ENCODE peak calls at places on chromosomes 1 and 21, in ten cellular contexts. H, V, Y, J, I, F, S, D, L and W are unnamed samples.

GRCh38 chr1:21337931-21338567 is 47.8 kb upstream of the ECE1 start:
- DNase-seq in H (no peak), V (peak), Y (no peak), J (peak), I (no peak), F (peak), S (peak), D (peak), L (peak), W (peak)

GRCh38 chr1:72397786-72398185 is 115.4 kb upstream of the NEGR1 start:
- DNase-seq in H (no peak), V (peak), Y (no peak), J (no peak), I (no peak), F (no peak), S (peak), D (no peak), L (no peak), W (peak)

GRCh38 chr21:36854391-36854790 is 112.1 kb downstream of the HLCS start:
- DNase-seq in H (no peak), V (peak), Y (no peak), J (no peak), I (no peak), F (no peak), S (peak), D (no peak), L (no peak), W (peak)

GRCh38 chr21:28419110-28419509 is 573.6 kb downstream of the LTN1 start:
- DNase-seq in H (no peak), V (peak), Y (no peak), J (no peak), I (no peak), F (no peak), S (peak), D (no peak), L (no peak), W (peak)

GRCh38 chr1:13723810-13724209 is 23.8 kb downstream of the PRDM2 start:
- DNase-seq in H (no peak), V (peak), Y (no peak), J (no peak), I (no peak), F (no peak), S (peak), D (no peak), L (peak), W (peak)

GRCh38 chr1:113916974-113917373 is 11.8 kb downstream of the DCLRE1B start:
- DNase-seq in H (no peak), V (no peak), Y (no peak), J (no peak), I (no peak), F (no peak), S (no peak), D (no peak), L (no peak), W (no peak)

GRCh38 chr1:46204406-46204742 is 1.2 kb downstream of the LURAP1 start:
- DNase-seq in H (no peak), V (no peak), Y (no peak), J (no peak), I (no peak), F (peak), S (no peak), D (no peak), L (no peak), W (no peak)

GRCh38 chr1:108050911-108051624 is 86.1 kb upstream of the VAV3 start:
- DNase-seq in H (no peak), V (no peak), Y (no peak), J (no peak), I (no peak), F (no peak), S (no peak), D (no peak), L (no peak), W (peak)

GRCh38 chr1:67853704-67854103 is 20.4 kb upstream of the GNG12 start:
- DNase-seq in H (peak), V (peak), Y (no peak), J (no peak), I (peak), F (no peak), S (peak), D (no peak), L (peak), W (peak)

GRCh38 chr1:97145321-97145956 is 423.9 kb downstream of the PTBP2 start:
- DNase-seq in H (no peak), V (peak), Y (no peak), J (no peak), I (no peak), F (no peak), S (peak), D (peak), L (no peak), W (peak)

GRCh38 chr1:175192111-175192629 is 406 bp downstream of the KIAA0040 start:
- DNase-seq in H (no peak), V (peak), Y (no peak), J (no peak), I (no peak), F (peak), S (peak), D (peak), L (peak), W (no peak)

GRCh38 chr1:54548389-54549044 is 489 bp downstream of the ACOT11 start:
- DNase-seq in H (no peak), V (no peak), Y (peak), J (no peak), I (no peak), F (no peak), S (no peak), D (no peak), L (no peak), W (no peak)

GRCh38 chr1:91621360-91621759 is 120.7 kb downstream of the CDC7 start:
- DNase-seq in H (no peak), V (no peak), Y (no peak), J (no peak), I (no peak), F (no peak), S (no peak), D (no peak), L (no peak), W (no peak)

GRCh38 chr21:29258626-29259335 is 39.9 kb upstream of the BACH1 start:
- DNase-seq in H (peak), V (peak), Y (no peak), J (no peak), I (no peak), F (no peak), S (peak), D (peak), L (no peak), W (peak)

GRCh38 chr1:164723296-164723731 is 164.3 kb downstream of the PBX1 start:
- DNase-seq in H (no peak), V (no peak), Y (no peak), J (no peak), I (no peak), F (no peak), S (no peak), D (peak), L (no peak), W (no peak)

GRCh38 chr21:29486306-29486705 is 187.6 kb downstream of the BACH1 start:
- DNase-seq in H (no peak), V (no peak), Y (no peak), J (no peak), I (no peak), F (no peak), S (no peak), D (no peak), L (no peak), W (no peak)

GRCh38 chr1:115980998-115981993 is 5.0 kb downstream of the SLC22A15 start:
- DNase-seq in H (peak), V (peak), Y (peak), J (no peak), I (peak), F (no peak), S (peak), D (no peak), L (no peak), W (peak)

GRCh38 chr1:222129041-222129440 is 387.2 kb upstream of the DUSP10 start:
- DNase-seq in H (no peak), V (no peak), Y (no peak), J (no peak), I (no peak), F (no peak), S (no peak), D (no peak), L (no peak), W (no peak)

GRCh38 chr1:4095466-4095865 is 195.4 kb upstream of the C1orf174 start:
- DNase-seq in H (no peak), V (no peak), Y (no peak), J (no peak), I (no peak), F (peak), S (no peak), D (no peak), L (no peak), W (no peak)

GRCh38 chr1:90810006-90810405 is 92.9 kb upstream of the BARHL2 start:
- DNase-seq in H (no peak), V (no peak), Y (no peak), J (no peak), I (no peak), F (no peak), S (no peak), D (no peak), L (no peak), W (no peak)

GRCh38 chr1:89633103-89633744 is at the start of gene LRRC8C:
- DNase-seq in H (no peak), V (peak), Y (peak), J (peak), I (peak), F (peak), S (peak), D (peak), L (peak), W (peak)

GRCh38 chr1:89633745-89634625 is 1.1 kb downstream of the LRRC8C start:
- DNase-seq in H (no peak), V (peak), Y (no peak), J (no peak), I (no peak), F (no peak), S (peak), D (no peak), L (peak), W (peak)

GRCh38 chr1:89630046-89630445 is 2.9 kb upstream of the LRRC8C start:
- DNase-seq in H (no peak), V (no peak), Y (no peak), J (no peak), I (no peak), F (no peak), S (peak), D (no peak), L (no peak), W (no peak)

GRCh38 chr1:89632213-89633102 is 462 bp upstream of the LRRC8C start:
- DNase-seq in H (peak), V (peak), Y (peak), J (peak), I (peak), F (peak), S (peak), D (peak), L (peak), W (peak)

DNA sequence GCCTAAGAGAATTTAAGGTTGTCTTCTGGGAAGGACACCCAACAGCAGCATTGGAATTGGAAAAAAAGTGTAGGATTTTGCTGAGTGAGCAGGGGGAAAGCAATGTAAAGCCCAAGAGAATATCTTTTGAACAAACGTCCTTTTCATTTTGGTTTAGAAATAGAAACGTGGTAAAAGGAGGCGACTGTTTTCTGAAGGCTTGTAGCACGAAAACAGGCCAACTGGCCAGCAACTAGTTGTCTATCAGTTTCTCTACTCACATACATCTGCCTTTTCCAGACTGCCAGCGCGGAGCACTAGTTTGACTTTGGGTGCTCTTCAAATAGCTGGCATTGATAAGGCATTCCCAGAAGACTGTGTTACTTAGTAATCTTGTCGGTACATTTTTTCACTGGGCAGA is 1.2 kb upstream of the LRRC8C start:
- DNase-seq in H (no peak), V (no peak), Y (no peak), J (no peak), I (no peak), F (no peak), S (no peak), D (no peak), L (no peak), W (no peak)
- H3K4me3 ChIP-seq in H (no peak), V (peak), Y (peak), J (peak), I (peak), F (peak), S (peak), D (no peak), L (no peak), W (no peak)

GRCh38 chr1:9689971-9690381 is 38.4 kb downstream of the PIK3CD start:
- DNase-seq in H (no peak), V (peak), Y (peak), J (peak), I (no peak), F (peak), S (no peak), D (peak), L (peak), W (no peak)
- TF ChIP-seq CTCF in H (no peak), V (no peak), Y (no peak), J (no peak), I (no peak), F (no peak), S (peak), D (no peak), L (no peak), W (peak)

DNA sequence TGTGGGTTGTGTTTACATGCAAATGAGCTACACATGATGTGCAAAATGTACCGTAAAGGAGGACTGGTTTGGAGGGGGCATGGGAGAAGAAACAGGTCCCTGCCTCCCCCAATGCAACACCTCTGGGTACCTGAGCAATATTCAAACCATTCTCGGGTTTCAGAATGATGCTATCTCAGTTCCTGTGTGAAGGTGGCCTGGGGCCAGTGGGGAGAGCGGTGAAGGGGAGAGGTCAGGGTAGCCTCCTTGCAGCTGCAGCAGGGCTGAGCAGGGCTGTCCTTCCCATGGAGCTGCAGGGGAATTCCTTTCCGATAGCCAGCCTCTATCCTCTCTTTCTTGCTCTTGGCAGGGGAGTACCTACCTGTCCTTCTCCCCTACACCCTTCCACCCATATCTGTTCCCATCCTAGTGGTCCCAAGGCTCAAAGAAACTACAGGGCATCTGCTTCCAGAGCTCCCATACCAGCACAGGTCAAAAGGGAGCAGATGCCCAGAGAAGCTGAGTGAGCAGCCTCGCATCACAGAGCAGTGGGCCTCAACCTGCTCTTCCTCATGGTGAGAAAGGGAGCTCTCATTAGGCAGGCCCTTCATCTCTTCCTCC is 11.9 kb downstream of the MEF2D start:
- DNase-seq in H (no peak), V (no peak), Y (no peak), J (no peak), I (no peak), F (no peak), S (no peak), D (no peak), L (no peak), W (no peak)
- H3K4me3 ChIP-seq in H (no peak), V (no peak), Y (peak), J (no peak), I (no peak), F (peak), S (no peak), D (no peak), L (no peak), W (no peak)

GRCh38 chr1:109630881-109631512 is 11.4 kb downstream of the AMPD2 start:
- DNase-seq in H (no peak), V (no peak), Y (peak), J (no peak), I (no peak), F (no peak), S (no peak), D (peak), L (no peak), W (no peak)

GRCh38 chr1:109628540-109629321 is 9.1 kb downstream of the AMPD2 start:
- DNase-seq in H (no peak), V (no peak), Y (peak), J (peak), I (no peak), F (peak), S (peak), D (peak), L (no peak), W (peak)

GRCh38 chr1:109631513-109632260 is 12.1 kb downstream of the AMPD2 start:
- DNase-seq in H (no peak), V (peak), Y (peak), J (no peak), I (no peak), F (peak), S (no peak), D (peak), L (no peak), W (no peak)

GRCh38 chr1:109629372-109630030 is 9.9 kb downstream of the AMPD2 start:
- DNase-seq in H (no peak), V (no peak), Y (no peak), J (no peak), I (no peak), F (peak), S (no peak), D (peak), L (no peak), W (no peak)

GRCh38 chr1:109630081-109630880 is 10.6 kb downstream of the AMPD2 start:
- DNase-seq in H (peak), V (no peak), Y (peak), J (peak), I (no peak), F (peak), S (no peak), D (peak), L (no peak), W (no peak)
- TF ChIP-seq CTCF in H (peak), V (no peak), Y (peak), J (peak), I (no peak), F (peak), S (peak), D (peak), L (peak), W (peak)

GRCh38 chr21:16536661-16537359 is 807.0 kb downstream of the USP25 start:
- DNase-seq in H (no peak), V (peak), Y (no peak), J (no peak), I (no peak), F (no peak), S (peak), D (no peak), L (no peak), W (peak)
- H3K4me3 ChIP-seq in H (no peak), V (peak), Y (no peak), J (peak), I (no peak), F (peak), S (peak), D (peak), L (peak), W (peak)

GRCh38 chr1:41045740-41046139 is 24.2 kb upstream of the SLFNL1 start:
- DNase-seq in H (no peak), V (peak), Y (no peak), J (no peak), I (no peak), F (peak), S (peak), D (peak), L (no peak), W (peak)
- TF ChIP-seq CTCF in H (no peak), V (no peak), Y (no peak), J (no peak), I (no peak), F (no peak), S (no peak), D (no peak), L (no peak), W (no peak)

GRCh38 chr1:161966076-161966475 is 57.6 kb downstream of the OLFML2B start:
- DNase-seq in H (no peak), V (no peak), Y (no peak), J (no peak), I (no peak), F (no peak), S (peak), D (no peak), L (no peak), W (no peak)

GRCh38 chr1:161958425-161958824 is 65.2 kb downstream of the OLFML2B start:
- DNase-seq in H (no peak), V (peak), Y (no peak), J (no peak), I (no peak), F (no peak), S (peak), D (no peak), L (no peak), W (peak)

GRCh38 chr1:161962094-161962887 is 61.4 kb downstream of the OLFML2B start:
- DNase-seq in H (no peak), V (peak), Y (no peak), J (no peak), I (peak), F (no peak), S (peak), D (no peak), L (no peak), W (peak)
- H3K4me3 ChIP-seq in H (no peak), V (peak), Y (no peak), J (no peak), I (peak), F (peak), S (peak), D (no peak), L (no peak), W (peak)

GRCh38 chr1:229716064-229716463 is 90.0 kb downstream of the URB2 start:
- DNase-seq in H (no peak), V (no peak), Y (no peak), J (no peak), I (no peak), F (no peak), S (peak), D (no peak), L (no peak), W (no peak)

GRCh38 chr1:229714306-229714705 is 88.3 kb downstream of the URB2 start:
- DNase-seq in H (no peak), V (no peak), Y (no peak), J (no peak), I (no peak), F (no peak), S (no peak), D (no peak), L (no peak), W (no peak)

GRCh38 chr1:229716692-229717091 is 90.6 kb downstream of the URB2 start:
- DNase-seq in H (no peak), V (no peak), Y (no peak), J (no peak), I (no peak), F (no peak), S (no peak), D (no peak), L (no peak), W (no peak)

GRCh38 chr1:229717774-229718173 is 91.7 kb downstream of the URB2 start:
- DNase-seq in H (peak), V (no peak), Y (no peak), J (no peak), I (no peak), F (no peak), S (peak), D (no peak), L (no peak), W (peak)

GRCh38 chr1:229714964-229715603 is 89.0 kb downstream of the URB2 start:
- DNase-seq in H (peak), V (peak), Y (peak), J (no peak), I (peak), F (no peak), S (no peak), D (peak), L (no peak), W (peak)
- TF ChIP-seq CTCF in H (no peak), V (peak), Y (peak), J (peak), I (peak), F (no peak), S (no peak), D (no peak), L (no peak), W (peak)

GRCh38 chr1:156436319-156437043 is 64.1 kb downstream of the MEF2D start:
- DNase-seq in H (no peak), V (peak), Y (no peak), J (no peak), I (no peak), F (no peak), S (no peak), D (no peak), L (no peak), W (no peak)
- H3K4me3 ChIP-seq in H (peak), V (no peak), Y (peak), J (peak), I (no peak), F (peak), S (no peak), D (peak), L (no peak), W (no peak)